ENCODE peak calls at places on chromosomes 16 and 17, in nine cellular contexts. A is GM23338, R is left ventricle myocardium inferior, Z is AG10803, I is fibroblast of pulmonary artery, O is IMR-90, G is A549, L is cardiac muscle cell, P is body of pancreas. E is an unnamed sample.

GRCh38 chr17:50367401-50367800 is 5.6 kb downstream of the MRPL27 start:
- DNase-seq in A (no peak), R (no peak), Z (no peak), I (no peak), O (no peak), G (no peak), L (no peak), P (no peak), E (no peak)

GRCh38 chr16:31274831-31275816 is 15.3 kb downstream of the ITGAM start:
- DNase-seq in A (no peak), R (no peak), Z (no peak), I (no peak), O (no peak), G (no peak), L (no peak), P (no peak), E (no peak)

GRCh38 chr17:44628234-44629188 is 27.8 kb upstream of the MEIOC start:
- DNase-seq in A (peak; percentile 82), R (peak; percentile 23), Z (no peak), I (peak; percentile 15), O (no peak), G (no peak), L (peak; percentile 91), P (peak; percentile 67), E (no peak)

GRCh38 chr16:11530171-11530940 is 56.4 kb downstream of the LITAF start:
- DNase-seq in A (no peak), R (no peak), Z (no peak), I (peak; percentile 42), O (peak; percentile 22), G (peak; percentile 59), L (no peak), P (no peak), E (no peak)

GRCh38 chr17:71922439-71922838 is 198.4 kb upstream of the SOX9 start:
- DNase-seq in A (peak; percentile 37), R (no peak), Z (peak; percentile 82), I (peak; percentile 38), O (peak; percentile 85), G (no peak), L (no peak), P (no peak), E (peak; percentile 53)

GRCh38 chr17:30271102-30271501 is 20.6 kb downstream of the BLMH start:
- DNase-seq in A (no peak), R (no peak), Z (no peak), I (peak; percentile 23), O (peak; percentile 64), G (peak; percentile 40), L (no peak), P (no peak), E (no peak)

GRCh38 chr16:21996923-21997692 is 3.8 kb downstream of the PDZD9 start:
- DNase-seq in A (no peak), R (no peak), Z (no peak), I (no peak), O (no peak), G (no peak), L (no peak), P (no peak), E (no peak)

GRCh38 chr17:13961262-13961661 is 108.0 kb upstream of the COX10 start:
- DNase-seq in A (no peak), R (no peak), Z (no peak), I (no peak), O (no peak), G (no peak), L (no peak), P (no peak), E (no peak)

GRCh38 chr16:53892155-53892554 is 188.2 kb downstream of the FTO start:
- DNase-seq in A (peak; percentile 74), R (no peak), Z (peak; percentile 73), I (peak; percentile 86), O (peak; percentile 81), G (peak; percentile 62), L (peak; percentile 58), P (peak; percentile 63), E (peak; percentile 85)

GRCh38 chr16:15976929-15977637 is 27.7 kb downstream of the ABCC1 start:
- DNase-seq in A (no peak), R (no peak), Z (peak; percentile 92), I (peak; percentile 91), O (peak; percentile 84), G (peak; percentile 76), L (no peak), P (no peak), E (peak; percentile 81)

GRCh38 chr16:1537763-1538289 is 4.4 kb downstream of the TMEM204 start:
- DNase-seq in A (no peak), R (peak; percentile 12), Z (no peak), I (no peak), O (no peak), G (no peak), L (no peak), P (no peak), E (no peak)

GRCh38 chr16:52090080-52090479 is 456.9 kb downstream of the TOX3 start:
- DNase-seq in A (no peak), R (no peak), Z (peak; percentile 39), I (no peak), O (peak; percentile 0), G (no peak), L (no peak), P (no peak), E (peak; percentile 0)

DNA sequence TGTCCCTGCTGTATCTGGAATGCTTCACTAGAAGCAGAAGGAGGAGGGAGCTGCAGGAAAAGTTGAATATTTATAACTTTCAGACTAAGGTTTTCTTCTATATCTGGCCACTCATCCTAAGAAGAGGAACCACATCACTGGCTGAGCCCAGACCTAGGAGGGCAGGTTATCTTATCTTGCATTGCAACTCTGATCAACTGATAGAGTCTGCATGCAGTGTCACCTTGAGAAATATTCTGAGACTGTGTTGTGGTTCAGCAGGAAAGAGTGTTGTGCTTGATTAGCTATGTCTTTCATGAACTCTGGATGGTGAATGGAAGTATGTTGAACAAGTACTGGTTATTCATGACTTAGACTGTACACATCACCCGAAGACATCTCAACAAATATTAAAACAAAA is 460.0 kb downstream of the TOX3 start:
- DNase-seq in A (no peak), R (no peak), Z (no peak), I (no peak), O (no peak), G (no peak), L (no peak), P (no peak), E (no peak)
- H3K4me3 ChIP-seq in A (no peak overlapping the region), R (no peak overlapping the region), Z (no peak overlapping the region), I (no peak overlapping the region), O (no peak overlapping the region), G (no peak overlapping the region), L (no peak overlapping the region), P (no peak overlapping the region), E (no peak overlapping the region)

GRCh38 chr16:23505942-23506605 is 4.2 kb downstream of the GGA2 start:
- DNase-seq in A (no peak), R (no peak), Z (no peak), I (no peak), O (no peak), G (no peak), L (no peak), P (peak; percentile 31), E (peak; percentile 21)

GRCh38 chr16:23505180-23505665 is 5.1 kb downstream of the GGA2 start:
- DNase-seq in A (no peak), R (no peak), Z (no peak), I (no peak), O (no peak), G (no peak), L (no peak), P (no peak), E (no peak)

GRCh38 chr16:23504076-23504452 is 6.2 kb downstream of the GGA2 start:
- DNase-seq in A (no peak), R (no peak), Z (peak; percentile 86), I (peak; percentile 66), O (peak; percentile 16), G (no peak), L (no peak), P (peak; percentile 73), E (peak; percentile 70)

GRCh38 chr16:23506606-23506994 is 3.7 kb downstream of the GGA2 start:
- DNase-seq in A (no peak), R (no peak), Z (no peak), I (no peak), O (no peak), G (no peak), L (no peak), P (no peak), E (no peak)

DNA sequence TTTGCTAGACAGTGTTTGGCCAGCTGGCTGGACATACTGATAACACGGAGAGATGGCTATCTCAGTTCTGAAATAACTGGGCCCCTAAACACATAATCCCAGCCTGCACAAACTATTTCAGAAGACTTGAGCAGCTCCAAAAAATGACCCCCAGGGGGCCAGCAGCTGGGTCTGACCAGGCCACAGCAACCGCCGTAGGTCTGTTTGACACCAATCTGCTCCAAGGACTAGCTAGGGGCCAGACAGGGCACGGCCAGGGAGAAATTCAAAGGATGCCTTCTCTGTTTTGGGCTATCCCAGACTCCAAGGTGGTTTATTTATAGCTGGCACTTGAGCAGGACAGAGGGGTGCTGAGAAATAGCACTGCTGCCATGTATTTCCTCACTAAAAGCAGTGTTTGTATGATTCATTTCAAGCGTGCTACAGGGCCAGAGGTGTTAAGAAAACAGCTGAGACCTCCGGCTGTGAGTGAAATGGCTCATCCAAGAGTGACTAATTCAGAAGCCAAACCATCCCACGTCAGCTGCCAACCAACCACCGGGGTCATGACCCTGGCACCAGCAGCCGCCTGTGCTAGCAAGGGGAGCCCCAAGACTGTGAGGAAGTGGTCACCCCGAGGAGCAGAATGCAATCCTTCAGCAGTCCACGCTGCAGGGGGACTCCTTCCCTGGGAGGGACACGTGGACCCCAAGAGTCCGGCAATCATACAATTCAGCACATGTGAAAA is 5.7 kb downstream of the GGA2 start:
- DNase-seq in A (peak; percentile 36), R (no peak), Z (peak; percentile 93), I (peak; percentile 82), O (peak; percentile 94), G (peak; percentile 71), L (peak; percentile 45), P (peak; percentile 38), E (peak; percentile 95)
- TF ChIP-seq CTCF in A (no peak), R (no peak), Z (peak; percentile 6), I (no peak), O (no peak), G (no peak), L (no peak), P (no peak), E (no peak)

DNA sequence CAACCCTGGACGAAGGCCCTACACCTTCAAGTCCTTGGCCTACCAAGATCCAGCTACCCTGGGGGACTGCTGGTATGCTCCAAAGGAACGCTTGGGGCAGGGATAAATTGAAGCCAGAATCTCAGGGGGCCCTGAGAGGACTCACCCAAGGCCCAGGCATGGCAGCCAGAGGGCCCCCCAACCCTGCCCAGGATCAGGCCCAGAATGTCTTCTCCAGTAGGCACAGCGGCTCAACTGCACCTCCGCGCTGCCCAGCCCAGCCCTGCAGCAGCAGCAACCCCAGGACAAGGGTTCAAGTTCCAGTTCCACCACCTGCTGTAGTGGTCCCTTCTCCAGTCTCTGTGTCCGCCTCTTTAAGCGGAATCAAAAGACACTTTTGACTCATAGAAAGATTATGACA is 2.2 kb downstream of the TFAP4 start:
- DNase-seq in A (no peak), R (no peak), Z (no peak), I (no peak), O (no peak), G (no peak), L (no peak), P (no peak), E (no peak)
- H3K4me3 ChIP-seq in A (peak overlapping the region; percentile 97), R (peak overlapping the region; percentile 85), Z (no peak overlapping the region), I (no peak overlapping the region), O (no peak overlapping the region), G (peak overlapping the region; percentile 87), L (peak overlapping the region; percentile 93), P (no peak overlapping the region), E (no peak overlapping the region)

DNA sequence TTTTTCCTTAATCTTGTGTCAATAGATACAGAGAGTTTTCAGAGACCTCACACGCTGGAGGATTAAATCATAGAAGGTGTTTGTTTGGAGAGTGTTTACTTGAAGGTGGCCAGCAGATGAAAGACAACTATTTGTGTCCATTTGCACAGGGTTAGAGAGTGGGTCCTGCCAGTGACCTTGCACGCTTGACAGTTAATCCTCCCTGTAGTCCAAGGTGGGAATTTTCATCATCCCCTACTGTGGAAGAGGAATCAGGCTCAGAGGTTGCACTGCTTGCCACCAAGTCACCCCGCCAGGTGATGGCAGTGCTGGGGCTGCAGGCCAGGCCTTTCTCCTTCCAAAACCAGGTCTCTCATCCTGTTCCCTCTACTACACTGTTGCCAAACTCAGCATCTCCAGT is 12.3 kb downstream of the CDH1 start:
- DNase-seq in A (peak; percentile 65), R (no peak), Z (no peak), I (no peak), O (no peak), G (peak; percentile 35), L (no peak), P (no peak), E (no peak)
- TF ChIP-seq CTCF in A (peak; percentile 77), R (no peak), Z (no peak), I (no peak), O (no peak), G (peak; percentile 30), L (no peak), P (no peak), E (no peak)